ENCODE peak calls at places on chromosomes 6 and 20, in nine cellular contexts. One of them, this sample, is unnamed.

GRCh38 chr20:60565093-60565492 is 606.9 kb downstream of the CDH26 start:
- DNase-seq in CD8-positive, alpha-beta memory T cell: no peak
- DNase-seq in stimulated activated CD4-positive, alpha-beta T cell treated with anti-CD3 and anti-CD28 coated beads, Interleukin-15, amount 100 ng/mL, for 1 hour: no peak
- DNase-seq in WTC11: no peak
- DNase-seq in NCI-H1694: no peak
- DNase-seq in bronchial epithelial cell: no peak
- DNase-seq in keratinocyte: no peak
- DNase-seq in tibial nerve: no peak
- DNase-seq in HT1080: no peak
- DNase-seq in this sample: no peak

GRCh38 chr6:90274481-90275030 is 22.1 kb downstream of the BACH2 start:
- DNase-seq in NCI-H1694: no peak
- DNase-seq in CD8-positive, alpha-beta memory T cell: peak
- DNase-seq in HT1080: no peak
- DNase-seq in tibial nerve: no peak
- DNase-seq in WTC11: no peak
- DNase-seq in keratinocyte: no peak
- DNase-seq in bronchial epithelial cell: no peak
- DNase-seq in stimulated activated CD4-positive, alpha-beta T cell treated with anti-CD3 and anti-CD28 coated beads, Interleukin-15, amount 100 ng/mL, for 1 hour: peak
- DNase-seq in this sample: no peak

GRCh38 chr6:19719691-19720127 is 117.5 kb upstream of the ID4 start:
- DNase-seq in NCI-H1694: peak
- DNase-seq in WTC11: peak
- DNase-seq in tibial nerve: no peak
- DNase-seq in CD8-positive, alpha-beta memory T cell: no peak
- DNase-seq in stimulated activated CD4-positive, alpha-beta T cell treated with anti-CD3 and anti-CD28 coated beads, Interleukin-15, amount 100 ng/mL, for 1 hour: no peak
- DNase-seq in bronchial epithelial cell: peak
- DNase-seq in HT1080: no peak
- DNase-seq in keratinocyte: no peak
- DNase-seq in this sample: no peak

GRCh38 chr20:10649817-10650200 is 24.0 kb downstream of the JAG1 start:
- DNase-seq in CD8-positive, alpha-beta memory T cell: no peak
- DNase-seq in NCI-H1694: no peak
- DNase-seq in tibial nerve: no peak
- DNase-seq in bronchial epithelial cell: no peak
- DNase-seq in HT1080: no peak
- DNase-seq in keratinocyte: no peak
- DNase-seq in WTC11: no peak
- DNase-seq in stimulated activated CD4-positive, alpha-beta T cell treated with anti-CD3 and anti-CD28 coated beads, Interleukin-15, amount 100 ng/mL, for 1 hour: no peak
- DNase-seq in this sample: no peak

GRCh38 chr20:36214684-36215256 is 21.5 kb upstream of the AAR2 start:
- DNase-seq in keratinocyte: no peak
- DNase-seq in bronchial epithelial cell: peak
- DNase-seq in NCI-H1694: no peak
- DNase-seq in CD8-positive, alpha-beta memory T cell: no peak
- DNase-seq in stimulated activated CD4-positive, alpha-beta T cell treated with anti-CD3 and anti-CD28 coated beads, Interleukin-15, amount 100 ng/mL, for 1 hour: no peak
- DNase-seq in tibial nerve: no peak
- DNase-seq in WTC11: peak
- DNase-seq in HT1080: no peak
- DNase-seq in this sample: peak

GRCh38 chr20:49887251-49887827 is 28.0 kb downstream of the SPATA2 start:
- DNase-seq in stimulated activated CD4-positive, alpha-beta T cell treated with anti-CD3 and anti-CD28 coated beads, Interleukin-15, amount 100 ng/mL, for 1 hour: no peak
- DNase-seq in keratinocyte: no peak
- DNase-seq in bronchial epithelial cell: no peak
- DNase-seq in HT1080: no peak
- DNase-seq in WTC11: no peak
- DNase-seq in tibial nerve: no peak
- DNase-seq in NCI-H1694: no peak
- DNase-seq in CD8-positive, alpha-beta memory T cell: no peak
- DNase-seq in this sample: no peak

GRCh38 chr20:17662333-17663039 is 19.6 kb downstream of the RRBP1 start:
- DNase-seq in CD8-positive, alpha-beta memory T cell: no peak
- DNase-seq in WTC11: no peak
- DNase-seq in stimulated activated CD4-positive, alpha-beta T cell treated with anti-CD3 and anti-CD28 coated beads, Interleukin-15, amount 100 ng/mL, for 1 hour: no peak
- DNase-seq in HT1080: no peak
- DNase-seq in bronchial epithelial cell: no peak
- DNase-seq in keratinocyte: no peak
- DNase-seq in NCI-H1694: no peak
- DNase-seq in tibial nerve: no peak
- DNase-seq in this sample: no peak

GRCh38 chr6:77072694-77073409 is 390.4 kb downstream of the HTR1B start:
- DNase-seq in WTC11: no peak
- DNase-seq in stimulated activated CD4-positive, alpha-beta T cell treated with anti-CD3 and anti-CD28 coated beads, Interleukin-15, amount 100 ng/mL, for 1 hour: no peak
- DNase-seq in keratinocyte: no peak
- DNase-seq in tibial nerve: no peak
- DNase-seq in HT1080: no peak
- DNase-seq in NCI-H1694: no peak
- DNase-seq in bronchial epithelial cell: no peak
- DNase-seq in CD8-positive, alpha-beta memory T cell: no peak
- DNase-seq in this sample: no peak

GRCh38 chr20:58759947-58760346 is 67.3 kb downstream of the NPEPL1 start:
- DNase-seq in HT1080: no peak
- DNase-seq in WTC11: no peak
- DNase-seq in keratinocyte: no peak
- DNase-seq in NCI-H1694: no peak
- DNase-seq in stimulated activated CD4-positive, alpha-beta T cell treated with anti-CD3 and anti-CD28 coated beads, Interleukin-15, amount 100 ng/mL, for 1 hour: no peak
- DNase-seq in CD8-positive, alpha-beta memory T cell: no peak
- DNase-seq in bronchial epithelial cell: no peak
- DNase-seq in tibial nerve: no peak
- DNase-seq in this sample: no peak

GRCh38 chr6:44514085-44514484 is 126.6 kb downstream of the CDC5L start:
- DNase-seq in keratinocyte: no peak
- DNase-seq in stimulated activated CD4-positive, alpha-beta T cell treated with anti-CD3 and anti-CD28 coated beads, Interleukin-15, amount 100 ng/mL, for 1 hour: no peak
- DNase-seq in WTC11: no peak
- DNase-seq in HT1080: no peak
- DNase-seq in tibial nerve: no peak
- DNase-seq in CD8-positive, alpha-beta memory T cell: no peak
- DNase-seq in bronchial epithelial cell: no peak
- DNase-seq in NCI-H1694: no peak
- DNase-seq in this sample: no peak

GRCh38 chr6:155126727-155127439 is 131.8 kb downstream of the TIAM2 start:
- DNase-seq in bronchial epithelial cell: peak
- DNase-seq in NCI-H1694: no peak
- DNase-seq in stimulated activated CD4-positive, alpha-beta T cell treated with anti-CD3 and anti-CD28 coated beads, Interleukin-15, amount 100 ng/mL, for 1 hour: no peak
- DNase-seq in tibial nerve: peak
- DNase-seq in HT1080: peak
- DNase-seq in CD8-positive, alpha-beta memory T cell: no peak
- DNase-seq in WTC11: no peak
- DNase-seq in keratinocyte: no peak
- DNase-seq in this sample: peak

GRCh38 chr20:49384437-49385434 is 97.7 kb downstream of the KCNB1 start:
- DNase-seq in NCI-H1694: peak
- DNase-seq in CD8-positive, alpha-beta memory T cell: peak
- DNase-seq in HT1080: peak
- DNase-seq in tibial nerve: peak
- DNase-seq in stimulated activated CD4-positive, alpha-beta T cell treated with anti-CD3 and anti-CD28 coated beads, Interleukin-15, amount 100 ng/mL, for 1 hour: peak
- DNase-seq in keratinocyte: no peak
- DNase-seq in WTC11: peak
- DNase-seq in bronchial epithelial cell: no peak
- DNase-seq in this sample: peak

GRCh38 chr6:107690864-107691661 is 133.1 kb downstream of the SCML4 start:
- DNase-seq in WTC11: no peak
- DNase-seq in HT1080: peak
- DNase-seq in tibial nerve: no peak
- DNase-seq in CD8-positive, alpha-beta memory T cell: no peak
- DNase-seq in keratinocyte: no peak
- DNase-seq in stimulated activated CD4-positive, alpha-beta T cell treated with anti-CD3 and anti-CD28 coated beads, Interleukin-15, amount 100 ng/mL, for 1 hour: no peak
- DNase-seq in NCI-H1694: no peak
- DNase-seq in bronchial epithelial cell: peak
- DNase-seq in this sample: no peak

GRCh38 chr6:137657351-137657911 is 163.2 kb upstream of the OLIG3 start:
- DNase-seq in NCI-H1694: no peak
- DNase-seq in stimulated activated CD4-positive, alpha-beta T cell treated with anti-CD3 and anti-CD28 coated beads, Interleukin-15, amount 100 ng/mL, for 1 hour: no peak
- DNase-seq in tibial nerve: no peak
- DNase-seq in HT1080: peak
- DNase-seq in WTC11: no peak
- DNase-seq in CD8-positive, alpha-beta memory T cell: no peak
- DNase-seq in bronchial epithelial cell: peak
- DNase-seq in keratinocyte: no peak
- DNase-seq in this sample: no peak

GRCh38 chr6:150711584-150712501 is 112.2 kb downstream of the PLEKHG1 start:
- DNase-seq in WTC11: no peak
- DNase-seq in tibial nerve: no peak
- DNase-seq in NCI-H1694: no peak
- DNase-seq in bronchial epithelial cell: peak
- DNase-seq in HT1080: no peak
- DNase-seq in stimulated activated CD4-positive, alpha-beta T cell treated with anti-CD3 and anti-CD28 coated beads, Interleukin-15, amount 100 ng/mL, for 1 hour: no peak
- DNase-seq in keratinocyte: no peak
- DNase-seq in CD8-positive, alpha-beta memory T cell: no peak
- DNase-seq in this sample: no peak

GRCh38 chr6:116100419-116101297 is at the start of gene NT5DC1:
- DNase-seq in tibial nerve: peak
- DNase-seq in keratinocyte: no peak
- DNase-seq in WTC11: peak
- DNase-seq in bronchial epithelial cell: peak
- DNase-seq in NCI-H1694: peak
- DNase-seq in stimulated activated CD4-positive, alpha-beta T cell treated with anti-CD3 and anti-CD28 coated beads, Interleukin-15, amount 100 ng/mL, for 1 hour: peak
- DNase-seq in CD8-positive, alpha-beta memory T cell: peak
- DNase-seq in HT1080: peak
- DNase-seq in this sample: peak

GRCh38 chr20:4091332-4092135 is 76.2 kb upstream of the RNF24 start:
- DNase-seq in WTC11: peak
- DNase-seq in stimulated activated CD4-positive, alpha-beta T cell treated with anti-CD3 and anti-CD28 coated beads, Interleukin-15, amount 100 ng/mL, for 1 hour: no peak
- DNase-seq in keratinocyte: no peak
- DNase-seq in tibial nerve: peak
- DNase-seq in NCI-H1694: peak
- DNase-seq in HT1080: peak
- DNase-seq in bronchial epithelial cell: peak
- DNase-seq in CD8-positive, alpha-beta memory T cell: no peak
- DNase-seq in this sample: peak

GRCh38 chr6:119035459-119035858 is 43.0 kb downstream of the FAM184A start:
- DNase-seq in NCI-H1694: no peak
- DNase-seq in keratinocyte: no peak
- DNase-seq in stimulated activated CD4-positive, alpha-beta T cell treated with anti-CD3 and anti-CD28 coated beads, Interleukin-15, amount 100 ng/mL, for 1 hour: no peak
- DNase-seq in HT1080: no peak
- DNase-seq in CD8-positive, alpha-beta memory T cell: no peak
- DNase-seq in bronchial epithelial cell: no peak
- DNase-seq in WTC11: no peak
- DNase-seq in tibial nerve: no peak
- DNase-seq in this sample: no peak

GRCh38 chr20:63280929-63281545 is 8.4 kb downstream of the ARFGAP1 start:
- DNase-seq in HT1080: no peak
- DNase-seq in NCI-H1694: no peak
- DNase-seq in keratinocyte: no peak
- DNase-seq in CD8-positive, alpha-beta memory T cell: no peak
- DNase-seq in WTC11: peak
- DNase-seq in bronchial epithelial cell: no peak
- DNase-seq in stimulated activated CD4-positive, alpha-beta T cell treated with anti-CD3 and anti-CD28 coated beads, Interleukin-15, amount 100 ng/mL, for 1 hour: no peak
- DNase-seq in tibial nerve: no peak
- DNase-seq in this sample: no peak

GRCh38 chr6:155985660-155986138 is 530.1 kb upstream of the NOX3 start:
- DNase-seq in WTC11: no peak
- DNase-seq in CD8-positive, alpha-beta memory T cell: no peak
- DNase-seq in stimulated activated CD4-positive, alpha-beta T cell treated with anti-CD3 and anti-CD28 coated beads, Interleukin-15, amount 100 ng/mL, for 1 hour: no peak
- DNase-seq in HT1080: no peak
- DNase-seq in tibial nerve: no peak
- DNase-seq in keratinocyte: no peak
- DNase-seq in NCI-H1694: peak
- DNase-seq in bronchial epithelial cell: no peak
- DNase-seq in this sample: no peak

GRCh38 chr20:50335105-50335504 is 144.5 kb downstream of the CEBPB start:
- DNase-seq in WTC11: peak
- DNase-seq in CD8-positive, alpha-beta memory T cell: no peak
- DNase-seq in bronchial epithelial cell: peak
- DNase-seq in HT1080: peak
- DNase-seq in NCI-H1694: peak
- DNase-seq in keratinocyte: no peak
- DNase-seq in stimulated activated CD4-positive, alpha-beta T cell treated with anti-CD3 and anti-CD28 coated beads, Interleukin-15, amount 100 ng/mL, for 1 hour: no peak
- DNase-seq in tibial nerve: no peak
- DNase-seq in this sample: peak

GRCh38 chr20:24695529-24696225 is 226.2 kb downstream of the SYNDIG1 start:
- DNase-seq in NCI-H1694: no peak
- DNase-seq in WTC11: no peak
- DNase-seq in tibial nerve: no peak
- DNase-seq in CD8-positive, alpha-beta memory T cell: no peak
- DNase-seq in bronchial epithelial cell: peak
- DNase-seq in HT1080: no peak
- DNase-seq in keratinocyte: peak
- DNase-seq in stimulated activated CD4-positive, alpha-beta T cell treated with anti-CD3 and anti-CD28 coated beads, Interleukin-15, amount 100 ng/mL, for 1 hour: no peak
- DNase-seq in this sample: no peak

GRCh38 chr20:2022163-2022562 is 28.3 kb upstream of the PDYN start:
- DNase-seq in HT1080: no peak
- DNase-seq in keratinocyte: no peak
- DNase-seq in stimulated activated CD4-positive, alpha-beta T cell treated with anti-CD3 and anti-CD28 coated beads, Interleukin-15, amount 100 ng/mL, for 1 hour: no peak
- DNase-seq in WTC11: no peak
- DNase-seq in bronchial epithelial cell: peak
- DNase-seq in NCI-H1694: no peak
- DNase-seq in tibial nerve: no peak
- DNase-seq in CD8-positive, alpha-beta memory T cell: no peak
- DNase-seq in this sample: no peak

GRCh38 chr6:87829622-87830121 is 127.6 kb upstream of the AKIRIN2 start:
- DNase-seq in tibial nerve: no peak
- DNase-seq in bronchial epithelial cell: no peak
- DNase-seq in HT1080: no peak
- DNase-seq in WTC11: no peak
- DNase-seq in stimulated activated CD4-positive, alpha-beta T cell treated with anti-CD3 and anti-CD28 coated beads, Interleukin-15, amount 100 ng/mL, for 1 hour: no peak
- DNase-seq in keratinocyte: no peak
- DNase-seq in NCI-H1694: no peak
- DNase-seq in CD8-positive, alpha-beta memory T cell: no peak
- DNase-seq in this sample: no peak

GRCh38 chr20:49541733-49542513 is 26.0 kb downstream of the PTGIS start:
- DNase-seq in WTC11: peak
- DNase-seq in NCI-H1694: peak
- DNase-seq in CD8-positive, alpha-beta memory T cell: peak
- DNase-seq in keratinocyte: peak
- DNase-seq in stimulated activated CD4-positive, alpha-beta T cell treated with anti-CD3 and anti-CD28 coated beads, Interleukin-15, amount 100 ng/mL, for 1 hour: peak
- DNase-seq in tibial nerve: peak
- DNase-seq in HT1080: peak
- DNase-seq in bronchial epithelial cell: peak
- DNase-seq in this sample: peak

GRCh38 chr20:14986026-14986655 is 648.7 kb upstream of the FLRT3 start:
- DNase-seq in NCI-H1694: no peak
- DNase-seq in CD8-positive, alpha-beta memory T cell: no peak
- DNase-seq in keratinocyte: no peak
- DNase-seq in stimulated activated CD4-positive, alpha-beta T cell treated with anti-CD3 and anti-CD28 coated beads, Interleukin-15, amount 100 ng/mL, for 1 hour: no peak
- DNase-seq in bronchial epithelial cell: peak
- DNase-seq in HT1080: no peak
- DNase-seq in WTC11: no peak
- DNase-seq in tibial nerve: no peak
- DNase-seq in this sample: no peak

GRCh38 chr6:2072450-2072849 is 173.0 kb downstream of the GMDS start:
- DNase-seq in WTC11: no peak
- DNase-seq in bronchial epithelial cell: no peak
- DNase-seq in stimulated activated CD4-positive, alpha-beta T cell treated with anti-CD3 and anti-CD28 coated beads, Interleukin-15, amount 100 ng/mL, for 1 hour: no peak
- DNase-seq in tibial nerve: no peak
- DNase-seq in HT1080: no peak
- DNase-seq in NCI-H1694: no peak
- DNase-seq in CD8-positive, alpha-beta memory T cell: no peak
- DNase-seq in keratinocyte: no peak
- DNase-seq in this sample: no peak

GRCh38 chr6:35327349-35328027 is 14.9 kb upstream of the PPARD start:
- DNase-seq in tibial nerve: no peak
- DNase-seq in NCI-H1694: peak
- DNase-seq in CD8-positive, alpha-beta memory T cell: peak
- DNase-seq in WTC11: peak
- DNase-seq in bronchial epithelial cell: peak
- DNase-seq in stimulated activated CD4-positive, alpha-beta T cell treated with anti-CD3 and anti-CD28 coated beads, Interleukin-15, amount 100 ng/mL, for 1 hour: peak
- DNase-seq in keratinocyte: no peak
- DNase-seq in HT1080: peak
- DNase-seq in this sample: peak

GRCh38 chr6:112694986-112695385 is 347.9 kb downstream of the RFPL4B start:
- DNase-seq in stimulated activated CD4-positive, alpha-beta T cell treated with anti-CD3 and anti-CD28 coated beads, Interleukin-15, amount 100 ng/mL, for 1 hour: no peak
- DNase-seq in tibial nerve: no peak
- DNase-seq in NCI-H1694: no peak
- DNase-seq in HT1080: no peak
- DNase-seq in bronchial epithelial cell: no peak
- DNase-seq in CD8-positive, alpha-beta memory T cell: no peak
- DNase-seq in WTC11: no peak
- DNase-seq in keratinocyte: no peak
- DNase-seq in this sample: peak

GRCh38 chr6:118509009-118509617 is 39.0 kb upstream of the PLN start:
- DNase-seq in HT1080: peak
- DNase-seq in tibial nerve: no peak
- DNase-seq in WTC11: no peak
- DNase-seq in NCI-H1694: no peak
- DNase-seq in keratinocyte: no peak
- DNase-seq in bronchial epithelial cell: peak
- DNase-seq in CD8-positive, alpha-beta memory T cell: no peak
- DNase-seq in stimulated activated CD4-positive, alpha-beta T cell treated with anti-CD3 and anti-CD28 coated beads, Interleukin-15, amount 100 ng/mL, for 1 hour: no peak
- DNase-seq in this sample: peak

GRCh38 chr6:7052441-7052936 is 55.3 kb upstream of the RREB1 start:
- DNase-seq in tibial nerve: no peak
- DNase-seq in WTC11: peak
- DNase-seq in NCI-H1694: peak
- DNase-seq in bronchial epithelial cell: peak
- DNase-seq in CD8-positive, alpha-beta memory T cell: peak
- DNase-seq in HT1080: peak
- DNase-seq in keratinocyte: no peak
- DNase-seq in stimulated activated CD4-positive, alpha-beta T cell treated with anti-CD3 and anti-CD28 coated beads, Interleukin-15, amount 100 ng/mL, for 1 hour: no peak
- DNase-seq in this sample: peak

This sample was measured in SHP77.